ENCODE peak calls at places on chromosomes 12 and 14, in eight cellular contexts. U is K562, Z is sigmoid colon, G is spleen, X is body of pancreas, W is A549, S is uterus, J is IMR-90. A is an unnamed sample. For H3K4me1, the result is how much of the 10 kb centered on the place peaks cover.

GRCh38 chr12:79710707-79711483 is 20.1 kb upstream of the PAWR start:
- DNase-seq in W (no peak), G (peak), S (no peak), X (no peak), U (no peak), J (no peak), Z (no peak), A (peak)

GRCh38 chr12:15728118-15728598 is 61.0 kb downstream of the EPS8 start:
- DNase-seq in U (no peak), X (no peak), S (no peak), Z (no peak), W (peak), J (peak), G (no peak), A (no peak)

GRCh38 chr12:1539135-1539534 is 55.2 kb downstream of the FBXL14 start:
- DNase-seq in S (no peak), G (no peak), J (no peak), X (no peak), W (no peak), Z (no peak), U (no peak), A (no peak)

GRCh38 chr12:80892597-80893445 is 44.9 kb downstream of the LIN7A start:
- DNase-seq in X (no peak), W (no peak), U (no peak), S (no peak), Z (no peak), G (no peak), J (no peak), A (no peak)

GRCh38 chr12:42421844-42422779 is 96.1 kb downstream of the PPHLN1 start:
- DNase-seq in J (peak), Z (no peak), W (no peak), U (peak), G (no peak), S (no peak), X (no peak), A (no peak)

GRCh38 chr12:107092669-107093546 is 441 bp downstream of the CRY1 start:
- DNase-seq in X (peak), G (peak), Z (peak), S (no peak), W (peak), U (peak), J (no peak), A (peak)

GRCh38 chr14:101812071-101812470 is 50.6 kb downstream of the PPP2R5C start:
- DNase-seq in G (no peak), S (no peak), X (peak), J (no peak), Z (no peak), U (no peak), W (no peak), A (no peak)

GRCh38 chr14:56297449-56297848 is 179.2 kb downstream of the PELI2 start:
- DNase-seq in W (no peak), G (no peak), X (no peak), Z (no peak), J (no peak), S (no peak), U (no peak), A (no peak)

GRCh38 chr14:61536661-61537566 is 158.4 kb upstream of the HIF1A start:
- DNase-seq in J (no peak), G (no peak), Z (no peak), S (no peak), X (no peak), U (no peak), W (no peak), A (no peak)

GRCh38 chr14:37054144-37054543 is 118.3 kb downstream of the SLC25A21 start:
- DNase-seq in W (no peak), X (no peak), U (no peak), S (no peak), G (no peak), J (no peak), Z (no peak), A (no peak)

GRCh38 chr14:102352213-102352612 is 10.5 kb downstream of the CINP start:
- DNase-seq in S (no peak), W (no peak), U (no peak), G (no peak), J (no peak), X (no peak), Z (no peak), A (no peak)

GRCh38 chr14:22886500-22887259 is 3.7 kb downstream of the REM2 start:
- DNase-seq in U (peak), S (peak), W (peak), J (peak), Z (peak), G (peak), X (peak), A (peak)

GRCh38 chr14:92922883-92923743 is at the start of gene CHGA:
- DNase-seq in S (peak), U (peak), J (peak), G (no peak), X (peak), W (peak), Z (no peak), A (peak)

GRCh38 chr14:40058916-40059897 is 627.0 kb upstream of the FBXO33 start:
- DNase-seq in S (no peak), J (no peak), Z (no peak), X (no peak), G (no peak), W (no peak), U (no peak), A (no peak)

GRCh38 chr12:116718578-116719454 is 19.1 kb downstream of the SPRING1 start:
- DNase-seq in G (no peak), U (no peak), W (no peak), X (no peak), J (peak), Z (no peak), S (no peak), A (no peak)

GRCh38 chr12:47870175-47870781 is 34.5 kb downstream of the VDR start:
- DNase-seq in S (peak), Z (peak), X (peak), G (peak), W (peak), U (peak), J (no peak), A (peak)

GRCh38 chr12:6825398-6826124 is 2.6 kb upstream of the P3H3 start:
- DNase-seq in W (peak), S (peak), U (peak), J (peak), G (peak), Z (peak), X (peak), A (peak)

GRCh38 chr14:59306775-59307174 is 118.3 kb downstream of the DAAM1 start:
- DNase-seq in W (no peak), J (peak), G (no peak), S (no peak), U (no peak), Z (no peak), X (no peak), A (no peak)

GRCh38 chr12:96880220-96880619 is 26.8 kb upstream of the NEDD1 start:
- DNase-seq in S (no peak), Z (no peak), G (no peak), W (no peak), X (no peak), U (no peak), J (no peak), A (no peak)

GRCh38 chr12:51368640-51369517 is 22.3 kb downstream of the GALNT6 start:
- DNase-seq in Z (no peak), J (peak), W (no peak), S (no peak), G (peak), U (peak), X (peak), A (peak)

GRCh38 chr14:103886304-103887169 is 39.2 kb upstream of the PPP1R13B start:
- DNase-seq in X (no peak), Z (no peak), S (no peak), W (no peak), U (peak), G (no peak), J (no peak), A (no peak)

DNA sequence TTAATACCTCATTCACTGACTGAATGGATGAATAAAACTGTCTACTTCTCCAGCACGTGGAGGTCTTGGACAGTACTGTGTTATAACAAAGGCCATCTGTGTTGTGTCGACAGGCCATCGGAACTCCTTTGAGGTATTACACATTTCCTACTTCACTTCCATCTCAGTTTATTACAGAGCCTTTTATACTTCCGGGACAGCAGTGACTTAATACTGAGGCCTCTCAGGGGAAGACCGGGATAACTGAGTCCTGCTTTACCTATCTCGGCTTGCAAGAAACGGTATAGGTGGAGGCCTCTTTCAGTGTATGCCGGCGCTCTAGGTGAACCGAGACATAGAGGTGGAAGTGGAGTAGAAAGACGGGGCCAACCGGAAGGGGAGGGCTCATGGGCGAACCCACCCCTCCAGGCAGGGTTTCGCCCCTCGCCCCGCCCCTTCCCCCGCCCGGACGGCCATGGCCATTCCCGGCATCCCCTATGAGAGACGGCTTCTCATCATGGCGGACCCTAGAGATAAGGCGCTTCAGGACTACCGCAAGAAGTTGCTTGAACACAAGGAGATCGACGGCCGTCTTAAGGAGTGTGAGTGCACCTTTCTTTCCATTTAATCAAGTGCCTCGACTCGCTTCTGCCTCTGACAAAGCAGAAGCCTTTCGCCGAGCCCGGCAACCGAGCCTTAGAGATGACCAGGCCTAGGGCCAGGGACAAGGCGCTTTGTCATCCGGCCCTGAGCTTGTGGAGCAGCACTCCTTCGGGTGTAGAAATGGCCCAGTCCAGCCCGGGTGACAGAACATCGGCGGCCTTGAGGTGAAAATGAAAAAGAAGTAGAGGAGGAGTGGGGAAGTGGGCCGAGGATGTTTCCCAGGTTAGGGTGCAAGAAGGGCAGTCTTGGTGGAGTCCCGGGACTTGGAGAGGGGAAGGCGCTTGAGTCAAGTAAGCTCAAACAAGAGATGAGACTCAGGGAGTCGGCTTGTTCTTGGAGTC is at the start of gene PSMC6:
- DNase-seq in S (peak), W (peak), G (peak), U (peak), Z (peak), X (peak), J (peak), A (peak)
- TF ChIP-seq POLR2A in S (peak), W (peak), G (no peak), U (peak), Z (peak), X (peak), J (peak), A (no peak)

GRCh38 chr12:64675795-64676194 is 65.5 kb downstream of the RASSF3 start:
- DNase-seq in G (no peak), U (no peak), Z (peak), W (peak), S (no peak), X (peak), J (no peak), A (no peak)

GRCh38 chr12:64671682-64672081 is 61.4 kb downstream of the RASSF3 start:
- DNase-seq in J (no peak), G (no peak), X (no peak), Z (no peak), U (no peak), W (no peak), S (no peak), A (no peak)

GRCh38 chr12:64672925-64673409 is 62.7 kb downstream of the RASSF3 start:
- DNase-seq in J (peak), X (peak), W (no peak), S (peak), G (no peak), Z (peak), U (peak), A (peak)

GRCh38 chr12:64674367-64674922 is 64.2 kb downstream of the RASSF3 start:
- DNase-seq in S (no peak), G (peak), J (no peak), X (no peak), W (no peak), Z (no peak), U (no peak), A (no peak)

GRCh38 chr12:64673490-64674169 is 63.3 kb downstream of the RASSF3 start:
- DNase-seq in S (no peak), W (no peak), Z (no peak), U (no peak), X (no peak), J (peak), G (no peak), A (no peak)
- H3K4me1 ChIP-seq in S (under half), W (half or more), Z (half or more), U (half or more), X (half or more), J (under half), G (half or more), A (under half)

GRCh38 chr12:10613334-10614055 is at the start of gene MAGOHB:
- DNase-seq in S (peak), J (peak), X (peak), U (peak), W (peak), Z (peak), G (peak), A (peak)
- TF ChIP-seq POLR2A in S (peak), J (peak), X (peak), U (peak), W (peak), Z (peak), G (no peak), A (no peak)

GRCh38 chr14:34985740-34986139 is 2.9 kb downstream of the SRP54 start:
- DNase-seq in U (no peak), W (no peak), Z (no peak), X (no peak), S (no peak), J (no peak), G (no peak), A (no peak)
- H3K4me1 ChIP-seq in U (under half), W (under half), Z (under half), X (half or more), S (under half), J (under half), G (half or more), A (under half)

GRCh38 chr14:70280931-70281330 is 78.6 kb downstream of the COX16 start:
- DNase-seq in W (no peak), U (no peak), G (no peak), X (no peak), S (no peak), Z (no peak), J (no peak), A (no peak)
- TF ChIP-seq POLR2A in W (no peak), U (no peak), G (no peak), X (no peak), S (no peak), Z (no peak), J (no peak), A (no peak)